ENCODE peak calls at places on chromosomes 12 and 14, in seven cellular contexts. One of them, this sample, is unnamed.

GRCh38 chr12:95204141-95204866 is 13.0 kb downstream of the FGD6 start:
- DNase-seq in CD8-positive, alpha-beta memory T cell: no peak
- DNase-seq in NCI-H1105 treated with DMSO at 0.1 percent for 48 hours: no peak
- DNase-seq in HFF-Myc: no peak
- DNase-seq in activated T-helper 1 cell treated with anti-CD3 and anti-CD28 coated beads, Interleukin-2, amount 50 U/mL, for 16 hours: no peak
- DNase-seq in foreskin fibroblast: peak; percentile 84
- DNase-seq in endothelial cell of umbilical vein: peak; percentile 85
- DNase-seq in this sample: peak; percentile 54

GRCh38 chr14:52607061-52607460 is 54.4 kb downstream of the GPR137C start:
- DNase-seq in CD8-positive, alpha-beta memory T cell: no peak
- DNase-seq in NCI-H1105 treated with DMSO at 0.1 percent for 48 hours: no peak
- DNase-seq in HFF-Myc: no peak
- DNase-seq in activated T-helper 1 cell treated with anti-CD3 and anti-CD28 coated beads, Interleukin-2, amount 50 U/mL, for 16 hours: no peak
- DNase-seq in foreskin fibroblast: no peak
- DNase-seq in endothelial cell of umbilical vein: no peak
- DNase-seq in this sample: no peak

GRCh38 chr12:94427520-94428381 is 31.9 kb downstream of the CEP83 start:
- DNase-seq in CD8-positive, alpha-beta memory T cell: no peak
- DNase-seq in NCI-H1105 treated with DMSO at 0.1 percent for 48 hours: peak; percentile 95
- DNase-seq in HFF-Myc: peak; percentile 56
- DNase-seq in activated T-helper 1 cell treated with anti-CD3 and anti-CD28 coated beads, Interleukin-2, amount 50 U/mL, for 16 hours: no peak
- DNase-seq in foreskin fibroblast: peak; percentile 77
- DNase-seq in endothelial cell of umbilical vein: peak; percentile 85
- DNase-seq in this sample: peak; percentile 57

GRCh38 chr12:12582193-12582881 is 19.7 kb upstream of the DUSP16 start:
- DNase-seq in CD8-positive, alpha-beta memory T cell: no peak
- DNase-seq in NCI-H1105 treated with DMSO at 0.1 percent for 48 hours: no peak
- DNase-seq in HFF-Myc: no peak
- DNase-seq in activated T-helper 1 cell treated with anti-CD3 and anti-CD28 coated beads, Interleukin-2, amount 50 U/mL, for 16 hours: no peak
- DNase-seq in foreskin fibroblast: no peak
- DNase-seq in endothelial cell of umbilical vein: no peak
- DNase-seq in this sample: no peak

GRCh38 chr14:35553808-35554207 is 19.8 kb downstream of the INSM2 start:
- DNase-seq in CD8-positive, alpha-beta memory T cell: no peak
- DNase-seq in NCI-H1105 treated with DMSO at 0.1 percent for 48 hours: no peak
- DNase-seq in HFF-Myc: no peak
- DNase-seq in activated T-helper 1 cell treated with anti-CD3 and anti-CD28 coated beads, Interleukin-2, amount 50 U/mL, for 16 hours: no peak
- DNase-seq in foreskin fibroblast: peak; percentile 3
- DNase-seq in endothelial cell of umbilical vein: no peak
- DNase-seq in this sample: peak; percentile 21

GRCh38 chr12:1644523-1645438 is 15.8 kb downstream of the WNT5B start:
- DNase-seq in CD8-positive, alpha-beta memory T cell: no peak
- DNase-seq in NCI-H1105 treated with DMSO at 0.1 percent for 48 hours: peak; percentile 88
- DNase-seq in HFF-Myc: peak; percentile 53
- DNase-seq in activated T-helper 1 cell treated with anti-CD3 and anti-CD28 coated beads, Interleukin-2, amount 50 U/mL, for 16 hours: no peak
- DNase-seq in foreskin fibroblast: peak; percentile 93
- DNase-seq in endothelial cell of umbilical vein: peak; percentile 82
- DNase-seq in this sample: peak; percentile 45

GRCh38 chr14:22882529-22883190 is 362 bp upstream of the REM2 start:
- DNase-seq in CD8-positive, alpha-beta memory T cell: no peak
- DNase-seq in NCI-H1105 treated with DMSO at 0.1 percent for 48 hours: peak; percentile 79
- DNase-seq in HFF-Myc: no peak
- DNase-seq in activated T-helper 1 cell treated with anti-CD3 and anti-CD28 coated beads, Interleukin-2, amount 50 U/mL, for 16 hours: no peak
- DNase-seq in foreskin fibroblast: peak; percentile 70
- DNase-seq in endothelial cell of umbilical vein: peak; percentile 19
- DNase-seq in this sample: no peak

GRCh38 chr14:64788706-64789105 is 84.5 kb downstream of the PLEKHG3 start:
- DNase-seq in CD8-positive, alpha-beta memory T cell: no peak
- DNase-seq in NCI-H1105 treated with DMSO at 0.1 percent for 48 hours: no peak
- DNase-seq in HFF-Myc: peak; percentile 78
- DNase-seq in activated T-helper 1 cell treated with anti-CD3 and anti-CD28 coated beads, Interleukin-2, amount 50 U/mL, for 16 hours: no peak
- DNase-seq in foreskin fibroblast: peak; percentile 86
- DNase-seq in endothelial cell of umbilical vein: peak; percentile 75
- DNase-seq in this sample: peak; percentile 90

GRCh38 chr12:113445544-113446176 is 23.5 kb downstream of the SDSL start:
- DNase-seq in CD8-positive, alpha-beta memory T cell: no peak
- DNase-seq in NCI-H1105 treated with DMSO at 0.1 percent for 48 hours: no peak
- DNase-seq in HFF-Myc: no peak
- DNase-seq in activated T-helper 1 cell treated with anti-CD3 and anti-CD28 coated beads, Interleukin-2, amount 50 U/mL, for 16 hours: no peak
- DNase-seq in foreskin fibroblast: peak; percentile 16
- DNase-seq in endothelial cell of umbilical vein: no peak
- DNase-seq in this sample: no peak

GRCh38 chr12:69415471-69416275 is 54.5 kb upstream of the FRS2 start:
- DNase-seq in CD8-positive, alpha-beta memory T cell: no peak
- DNase-seq in NCI-H1105 treated with DMSO at 0.1 percent for 48 hours: peak; percentile 6
- DNase-seq in HFF-Myc: peak; percentile 94
- DNase-seq in activated T-helper 1 cell treated with anti-CD3 and anti-CD28 coated beads, Interleukin-2, amount 50 U/mL, for 16 hours: no peak
- DNase-seq in foreskin fibroblast: peak; percentile 92
- DNase-seq in endothelial cell of umbilical vein: peak; percentile 70
- DNase-seq in this sample: peak; percentile 83